ENCODE peak calls at places on chromosomes 6 and 20, in nine cellular contexts. I, O, M, G, T, H, P, W and S are unnamed samples.

GRCh38 chr6:150297327-150298028 is 71.3 kb upstream of the IYD start:
- DNase-seq in G (no peak), I (no peak), M (no peak), H (peak; percentile 38), O (no peak), T (peak; percentile 41), P (no peak), W (no peak), S (peak; percentile 65)

GRCh38 chr6:84588697-84589080 is 175.7 kb downstream of the TBX18 start:
- DNase-seq in O (no peak), M (no peak), G (no peak), T (no peak), W (no peak), I (no peak), H (no peak), P (no peak), S (no peak)

GRCh38 chr20:32898721-32899120 is 40.0 kb downstream of the EFCAB8 start:
- DNase-seq in G (no peak), T (peak; percentile 69), O (no peak), W (no peak), H (no peak), I (no peak), P (no peak), M (no peak), S (no peak)

GRCh38 chr20:51532577-51533191 is 9.8 kb downstream of the NFATC2 start:
- DNase-seq in T (peak; percentile 56), M (no peak), W (no peak), H (no peak), I (no peak), P (peak; percentile 34), O (no peak), G (no peak), S (no peak)

GRCh38 chr6:166361080-166361429 is 18.7 kb upstream of the SFT2D1 start:
- DNase-seq in G (no peak), M (no peak), I (no peak), W (no peak), P (no peak), O (no peak), T (no peak), H (no peak), S (peak; percentile 30)

GRCh38 chr6:42239333-42239732 is 21.7 kb upstream of the MRPS10 start:
- DNase-seq in I (no peak), P (no peak), M (no peak), T (no peak), G (no peak), O (no peak), H (no peak), W (no peak), S (no peak)

GRCh38 chr6:130282234-130282995 is 59.7 kb upstream of the SAMD3 start:
- DNase-seq in M (no peak), O (peak; percentile 9), T (peak; percentile 28), G (no peak), W (peak; percentile 5), H (peak; percentile 19), P (peak; percentile 58), I (no peak), S (no peak)

GRCh38 chr6:104572901-104573300 is 286.8 kb downstream of the HACE1 start:
- DNase-seq in O (no peak), G (no peak), W (no peak), T (no peak), M (no peak), P (no peak), H (no peak), I (no peak), S (no peak)

GRCh38 chr6:7827142-7827541 is 83.4 kb downstream of the TXNDC5 start:
- DNase-seq in P (no peak), M (no peak), I (no peak), G (no peak), H (no peak), O (no peak), T (no peak), W (no peak), S (no peak)

GRCh38 chr6:141580988-141581387 is 551.7 kb upstream of the GJE1 start:
- DNase-seq in I (no peak), H (peak; percentile 12), G (no peak), W (no peak), T (peak; percentile 92), O (no peak), P (no peak), M (no peak), S (no peak)

GRCh38 chr6:113328886-113329381 is 528.2 kb upstream of the MARCKS start:
- DNase-seq in H (no peak), W (no peak), G (no peak), I (no peak), T (no peak), O (no peak), P (no peak), M (no peak), S (peak; percentile 79)

GRCh38 chr6:146905313-146905712 is 298.9 kb upstream of the STXBP5 start:
- DNase-seq in O (no peak), I (no peak), H (no peak), T (peak; percentile 84), W (peak; percentile 98), G (no peak), P (no peak), M (no peak), S (no peak)

GRCh38 chr6:4883298-4883697 is 107.1 kb downstream of the CDYL start:
- DNase-seq in T (no peak), O (no peak), H (no peak), M (no peak), W (peak; percentile 85), P (no peak), G (no peak), I (no peak), S (no peak)

GRCh38 chr6:161836643-161837448 is 563.0 kb upstream of the AGPAT4 start:
- DNase-seq in W (no peak), M (peak; percentile 36), O (no peak), I (no peak), G (no peak), H (no peak), T (no peak), P (no peak), S (no peak)

GRCh38 chr20:48329676-48330644 is 497.8 kb downstream of the PREX1 start:
- DNase-seq in O (peak; percentile 51), I (no peak), W (no peak), P (peak; percentile 25), T (peak; percentile 13), G (no peak), M (no peak), H (no peak), S (peak; percentile 89)

GRCh38 chr6:163230901-163231300 is 183.6 kb upstream of the QKI start:
- DNase-seq in O (no peak), M (no peak), G (no peak), H (no peak), W (no peak), T (no peak), P (no peak), I (no peak), S (no peak)

GRCh38 chr6:12163149-12163548 is 127.0 kb upstream of the EDN1 start:
- DNase-seq in W (no peak), G (no peak), M (no peak), O (no peak), P (peak; percentile 75), T (no peak), I (no peak), H (no peak), S (no peak)

GRCh38 chr6:163814494-163815364 is 400.2 kb downstream of the QKI start:
- DNase-seq in P (no peak), H (peak; percentile 4), W (no peak), G (no peak), M (no peak), T (peak; percentile 98), O (no peak), I (no peak), S (peak; percentile 64)

GRCh38 chr6:7249946-7250643 is 62.9 kb downstream of the SSR1 start:
- DNase-seq in H (peak; percentile 24), T (peak; percentile 64), W (no peak), G (no peak), M (no peak), P (no peak), I (no peak), O (no peak), S (no peak)

GRCh38 chr6:166620478-166621113 is 6.5 kb downstream of the RPS6KA2 start:
- DNase-seq in M (peak; percentile 57), I (no peak), T (no peak), P (no peak), W (no peak), O (no peak), G (no peak), H (no peak), S (no peak)

GRCh38 chr6:158501638-158502592 is 58.0 kb upstream of the TMEM181 start:
- DNase-seq in G (no peak), T (no peak), I (no peak), M (no peak), H (no peak), W (no peak), O (no peak), P (no peak), S (no peak)